ENCODE peak calls at places on chromosomes 1 and 21, in six cellular contexts. I is tibial nerve; L is CD8-positive, alpha-beta T cell; A is choroid plexus epithelial cell; F is astrocyte of the spinal cord; O is keratinocyte. Y is an unnamed sample.

GRCh38 chr1:225651376-225651871 is 1.5 kb downstream of the ENAH start:
- DNase-seq in I (no peak), L (no peak), A (peak), F (peak), O (no peak), Y (peak)

GRCh38 chr1:232227171-232227740 is 402.7 kb downstream of the SIPA1L2 start:
- DNase-seq in I (no peak), L (no peak), A (no peak), F (no peak), O (no peak), Y (no peak)

GRCh38 chr1:26771643-26772321 is 16.0 kb upstream of the PIGV start:
- DNase-seq in I (no peak), L (no peak), A (peak), F (peak), O (peak), Y (peak)

GRCh38 chr1:52576074-52576473 is 23.2 kb upstream of the TUT4 start:
- DNase-seq in I (no peak), L (no peak), A (no peak), F (no peak), O (no peak), Y (no peak)

GRCh38 chr1:182193908-182194550 is 132.5 kb upstream of the ZNF648 start:
- DNase-seq in I (peak), L (no peak), A (no peak), F (peak), O (no peak), Y (no peak)

GRCh38 chr1:62782197-62782886 is 1.6 kb upstream of the ATG4C start:
- DNase-seq in I (no peak), L (no peak), A (peak), F (peak), O (no peak), Y (peak)

GRCh38 chr21:46048926-46049889 is 48.7 kb upstream of the COL6A2 start:
- DNase-seq in I (peak), L (no peak), A (peak), F (peak), O (peak), Y (peak)

GRCh38 chr1:214808845-214809460 is 206.0 kb downstream of the CENPF start:
- DNase-seq in I (no peak), L (no peak), A (peak), F (peak), O (no peak), Y (peak)

GRCh38 chr1:180935326-180936109 is 22.8 kb downstream of the KIAA1614 start:
- DNase-seq in I (no peak), L (no peak), A (no peak), F (no peak), O (no peak), Y (no peak)

GRCh38 chr1:111754964-111755320 is 759 bp upstream of the DDX20 start:
- DNase-seq in I (no peak), L (no peak), A (peak), F (peak), O (no peak), Y (peak)

GRCh38 chr1:53134042-53134485 is 8.4 kb downstream of the SLC1A7 start:
- DNase-seq in I (no peak), L (no peak), A (no peak), F (no peak), O (no peak), Y (no peak)

GRCh38 chr1:66231162-66232077 is 302.5 kb upstream of the SGIP1 start:
- DNase-seq in I (no peak), L (no peak), A (peak), F (peak), O (no peak), Y (no peak)

GRCh38 chr1:95146637-95147036 is 29.5 kb downstream of the TLCD4 start:
- DNase-seq in I (no peak), L (no peak), A (no peak), F (no peak), O (no peak), Y (no peak)

GRCh38 chr1:206537141-206537540 is 29.8 kb downstream of the RASSF5 start:
- DNase-seq in I (no peak), L (no peak), A (peak), F (peak), O (no peak), Y (no peak)

GRCh38 chr1:117401761-117402160 is 34.5 kb downstream of the MAN1A2 start:
- DNase-seq in I (no peak), L (no peak), A (no peak), F (no peak), O (no peak), Y (no peak)

GRCh38 chr1:17010601-17011438 is 908 bp downstream of the ATP13A2 start:
- DNase-seq in I (no peak), L (peak), A (no peak), F (no peak), O (no peak), Y (peak)

GRCh38 chr1:56145524-56145923 is 433.8 kb downstream of the PLPP3 start:
- DNase-seq in I (no peak), L (no peak), A (no peak), F (no peak), O (no peak), Y (no peak)

GRCh38 chr1:84206416-84206815 is 62.3 kb downstream of the PRKACB start:
- DNase-seq in I (no peak), L (no peak), A (no peak), F (no peak), O (no peak), Y (no peak)

GRCh38 chr1:51330331-51331201 is at the start of gene TTC39A:
- DNase-seq in I (no peak), L (no peak), A (no peak), F (no peak), O (no peak), Y (no peak)

GRCh38 chr21:29124645-29125044 is 5.8 kb upstream of the MAP3K7CL start:
- DNase-seq in I (no peak), L (no peak), A (no peak), F (no peak), O (no peak), Y (no peak)

GRCh38 chr1:81689531-81689941 is 111.2 kb upstream of the ADGRL2 start:
- DNase-seq in I (no peak), L (no peak), A (peak), F (peak), O (no peak), Y (peak)

DNA sequence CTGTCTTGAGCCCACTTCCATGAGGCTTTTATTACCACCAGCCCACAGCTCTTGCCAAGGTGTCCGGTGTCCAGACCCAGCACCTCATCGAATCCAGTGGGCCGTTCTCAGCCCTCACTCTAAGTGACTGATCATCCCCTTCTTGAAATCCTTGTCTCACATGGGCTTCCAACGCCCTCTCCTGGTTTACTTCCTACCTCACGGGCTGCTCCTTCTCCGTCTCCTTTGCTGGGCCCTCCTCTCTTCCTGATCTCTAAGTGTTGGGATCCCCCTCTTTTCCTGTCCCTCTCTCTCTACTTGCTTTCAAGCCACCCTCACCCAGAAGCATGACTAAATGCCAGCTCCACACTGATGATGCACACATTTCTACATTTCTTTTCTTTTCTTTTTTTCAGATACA is 9.0 kb upstream of the RHBG start:
- DNase-seq in I (no peak), L (no peak), A (peak), F (peak), O (no peak), Y (peak)
- TF ChIP-seq CTCF in I (no peak), L (no peak), A (peak), F (peak), O (peak), Y (peak)

DNA sequence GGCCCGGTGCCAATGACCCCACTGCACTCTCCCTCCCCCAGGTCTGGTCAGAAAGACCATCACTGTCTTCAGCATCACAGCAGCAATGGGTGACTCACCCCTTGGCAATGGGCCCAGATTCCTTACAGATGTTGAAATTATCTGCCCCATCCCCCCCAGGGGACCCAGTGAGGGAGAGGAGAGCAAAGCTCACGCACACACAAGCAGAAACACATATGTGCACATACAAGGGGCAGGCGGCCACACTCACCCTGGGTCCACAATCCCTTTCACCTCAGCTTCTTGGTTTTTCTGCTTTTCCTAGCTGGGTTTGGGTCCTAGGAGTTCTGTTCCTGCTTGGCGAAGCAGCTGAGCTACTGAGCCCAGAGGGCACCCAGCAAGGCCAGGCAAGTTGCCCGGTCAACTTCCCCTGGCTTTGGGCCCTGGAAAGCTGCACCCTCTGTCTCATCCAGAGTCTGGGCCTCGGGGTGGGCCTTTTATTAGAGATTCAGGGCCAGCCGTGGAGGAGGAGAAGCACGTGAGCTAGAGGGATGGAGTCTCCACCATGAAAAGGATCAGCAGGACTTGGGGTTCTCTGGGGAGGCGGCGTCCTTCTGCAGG is 2.6 kb downstream of the COL16A1 start:
- DNase-seq in I (peak), L (peak), A (peak), F (peak), O (peak), Y (peak)
- H3K4me3 ChIP-seq in I (no peak), L (no peak), A (no peak), F (peak), O (peak), Y (peak)

DNA sequence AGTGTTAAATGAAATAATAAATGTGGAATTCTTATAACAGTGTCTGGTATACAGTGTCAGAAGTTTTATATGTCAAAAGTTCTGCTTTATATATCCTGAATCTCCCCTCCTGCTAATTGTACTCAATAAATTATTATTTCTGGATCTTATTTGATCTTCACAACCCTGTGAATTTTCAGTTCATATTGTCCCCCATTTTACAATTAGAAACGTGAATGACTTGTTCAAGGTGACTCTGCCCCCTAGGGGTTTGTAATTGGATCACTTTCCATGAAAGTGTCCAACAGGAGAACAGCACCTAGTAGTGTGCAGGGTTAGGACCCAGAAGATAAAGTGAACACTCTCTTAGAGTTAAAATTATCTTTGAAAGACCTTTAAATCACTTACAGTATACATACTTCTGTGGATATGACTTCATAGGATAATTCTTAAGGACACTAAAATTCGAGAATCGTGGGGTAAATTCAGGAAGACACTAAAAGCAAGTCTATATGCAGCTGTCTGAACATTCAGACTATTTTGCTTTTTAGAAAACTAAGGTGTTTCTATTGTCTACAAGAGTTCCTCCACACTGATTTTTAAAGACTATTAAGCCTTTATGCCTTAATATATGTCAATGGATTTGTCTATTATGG is 4.5 kb upstream of the DDR2 start:
- DNase-seq in I (no peak), L (no peak), A (peak), F (no peak), O (peak), Y (peak)
- TF ChIP-seq CTCF in I (peak), L (peak), A (peak), F (peak), O (peak), Y (peak)

GRCh38 chr1:101697057-101697456 is 299.7 kb downstream of the OLFM3 start:
- DNase-seq in I (no peak), L (no peak), A (peak), F (no peak), O (no peak), Y (peak)
- H3K4me3 ChIP-seq in I (no peak), L (no peak), A (no peak), F (no peak), O (no peak), Y (no peak)

GRCh38 chr1:60234761-60235160 is 161.2 kb upstream of the C1orf87 start:
- DNase-seq in I (no peak), L (no peak), A (no peak), F (no peak), O (no peak), Y (peak)
- TF ChIP-seq CTCF in I (no peak), L (no peak), A (no peak), F (no peak), O (no peak), Y (no peak)

DNA sequence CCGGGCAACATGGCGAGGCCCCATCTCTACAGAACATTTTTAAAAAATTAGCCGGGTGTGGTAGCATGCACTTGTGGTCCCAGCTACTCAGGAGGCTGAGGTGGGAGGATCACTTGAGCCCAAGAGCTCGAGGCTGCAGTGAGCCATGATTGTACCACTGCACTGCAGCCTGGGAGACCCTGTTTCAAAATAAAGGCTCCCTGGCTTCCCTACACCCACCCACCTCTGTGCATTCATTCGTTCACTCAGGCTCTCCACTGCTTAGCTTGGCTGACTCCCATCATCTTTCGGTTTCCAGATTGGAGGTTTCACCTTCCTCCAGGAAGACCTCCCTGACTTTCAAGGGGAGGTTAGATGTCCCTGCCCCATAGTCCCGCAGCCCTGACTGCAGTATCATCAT is 14.2 kb downstream of the KIAA2013 start:
- DNase-seq in I (no peak), L (no peak), A (no peak), F (no peak), O (no peak), Y (no peak)
- H3K4me3 ChIP-seq in I (no peak), L (no peak), A (no peak), F (no peak), O (no peak), Y (no peak)

GRCh38 chr1:198837276-198838021 is 198.6 kb downstream of the PTPRC start:
- DNase-seq in I (no peak), L (no peak), A (no peak), F (no peak), O (no peak), Y (no peak)
- TF ChIP-seq CTCF in I (no peak), L (no peak), A (no peak), F (no peak), O (no peak), Y (no peak)

Y was measured in cardiac fibroblast.